ENCODE peak calls at places on chromosome 10, in eight cellular contexts. O is tibial artery; E is CD4-positive, alpha-beta memory T cell; V is CD8-positive, alpha-beta T cell; F is endothelial cell of umbilical vein; N is neural progenitor cell; W is CD4-positive, CD25-positive, alpha-beta regulatory T cell; M is stomach. H is an unnamed sample.

GRCh38 chr10:71081229-71081560 is 131.2 kb upstream of the UNC5B start:
- DNase-seq in W (no peak), F (no peak), M (no peak), E (no peak), O (no peak), V (no peak), N (no peak), H (no peak)

GRCh38 chr10:127926455-127926854 is 19.6 kb downstream of the PTPRE start:
- DNase-seq in F (peak), E (no peak), W (no peak), O (no peak), N (no peak), V (no peak), M (no peak), H (no peak)

GRCh38 chr10:34558093-34558492 is 257.0 kb downstream of the PARD3 start:
- DNase-seq in E (no peak), M (no peak), F (no peak), O (no peak), N (no peak), W (no peak), V (no peak), H (no peak)

GRCh38 chr10:35384265-35384868 is 48.1 kb downstream of the CCNY start:
- DNase-seq in N (no peak), V (no peak), W (no peak), E (no peak), O (no peak), F (no peak), M (no peak), H (peak)

GRCh38 chr10:131750973-131751826 is 149.6 kb upstream of the PPP2R2D start:
- DNase-seq in N (peak), M (no peak), V (no peak), F (no peak), E (no peak), W (no peak), O (no peak), H (no peak)

GRCh38 chr10:5976689-5977470 is 463 bp downstream of the IL15RA start:
- DNase-seq in N (peak), O (no peak), W (peak), E (peak), F (peak), M (peak), V (no peak), H (no peak)

GRCh38 chr10:63206997-63207952 is 74.1 kb downstream of the NRBF2 start:
- DNase-seq in V (no peak), M (no peak), W (no peak), E (no peak), O (no peak), N (no peak), F (peak), H (peak)

GRCh38 chr10:24685958-24686540 is 37.6 kb downstream of the ARHGAP21 start:
- DNase-seq in O (no peak), M (no peak), F (peak), W (no peak), V (no peak), N (no peak), E (no peak), H (no peak)

GRCh38 chr10:95364342-95364741 is 73.5 kb upstream of the PDLIM1 start:
- DNase-seq in O (no peak), E (no peak), M (no peak), N (no peak), V (no peak), F (no peak), W (no peak), H (no peak)

GRCh38 chr10:89633484-89633883 is 11.6 kb downstream of the PANK1 start:
- DNase-seq in O (no peak), E (no peak), N (no peak), W (no peak), M (no peak), V (no peak), F (no peak), H (peak)

GRCh38 chr10:8049151-8049873 is 5.2 kb upstream of the GATA3 start:
- DNase-seq in F (no peak), V (no peak), M (no peak), N (peak), E (peak), O (peak), W (no peak), H (no peak)

GRCh38 chr10:85608706-85609105 is 757.9 kb downstream of the GRID1 start:
- DNase-seq in F (no peak), V (no peak), M (no peak), O (no peak), N (no peak), W (no peak), E (no peak), H (no peak)

GRCh38 chr10:17510242-17510908 is 56.0 kb upstream of the ST8SIA6 start:
- DNase-seq in E (no peak), O (no peak), F (peak), M (no peak), N (no peak), W (no peak), V (no peak), H (no peak)

GRCh38 chr10:132904169-132904813 is 38.1 kb downstream of the CFAP46 start:
- DNase-seq in V (no peak), W (no peak), E (peak), N (peak), O (no peak), M (peak), F (peak), H (no peak)

GRCh38 chr10:132397671-132398565 is 918 bp downstream of the PWWP2B start:
- DNase-seq in F (peak), N (peak), W (peak), E (peak), M (peak), V (no peak), O (no peak), H (no peak)

GRCh38 chr10:13503745-13504463 is 24.9 kb downstream of the BEND7 start:
- DNase-seq in M (no peak), O (no peak), W (no peak), V (no peak), E (no peak), N (no peak), F (no peak), H (no peak)

GRCh38 chr10:119595715-119596515 is 849 bp downstream of the TIAL1 start:
- DNase-seq in O (peak), N (peak), W (peak), F (peak), V (peak), E (peak), M (peak), H (no peak)

GRCh38 chr10:103207141-103207540 is 14.1 kb upstream of the NT5C2 start:
- DNase-seq in N (no peak), O (no peak), F (no peak), V (no peak), W (no peak), M (no peak), E (no peak), H (no peak)
- H3K27ac ChIP-seq in N (no peak), O (no peak), F (no peak), V (no peak), W (no peak), M (no peak), E (no peak), H (no peak)

GRCh38 chr10:61965694-61966284 is 64.3 kb downstream of the ARID5B start:
- DNase-seq in E (no peak), F (no peak), O (no peak), V (no peak), W (no peak), N (no peak), M (no peak), H (no peak)

GRCh38 chr10:61964949-61965693 is 63.6 kb downstream of the ARID5B start:
- DNase-seq in E (no peak), W (no peak), V (no peak), M (no peak), O (no peak), N (no peak), F (no peak), H (no peak)

GRCh38 chr10:61961278-61961677 is 59.8 kb downstream of the ARID5B start:
- DNase-seq in N (no peak), V (no peak), O (no peak), W (peak), M (no peak), F (no peak), E (peak), H (no peak)

GRCh38 chr10:61963669-61964058 is 62.2 kb downstream of the ARID5B start:
- DNase-seq in M (no peak), O (no peak), V (no peak), W (no peak), N (no peak), F (no peak), E (no peak), H (no peak)

DNA sequence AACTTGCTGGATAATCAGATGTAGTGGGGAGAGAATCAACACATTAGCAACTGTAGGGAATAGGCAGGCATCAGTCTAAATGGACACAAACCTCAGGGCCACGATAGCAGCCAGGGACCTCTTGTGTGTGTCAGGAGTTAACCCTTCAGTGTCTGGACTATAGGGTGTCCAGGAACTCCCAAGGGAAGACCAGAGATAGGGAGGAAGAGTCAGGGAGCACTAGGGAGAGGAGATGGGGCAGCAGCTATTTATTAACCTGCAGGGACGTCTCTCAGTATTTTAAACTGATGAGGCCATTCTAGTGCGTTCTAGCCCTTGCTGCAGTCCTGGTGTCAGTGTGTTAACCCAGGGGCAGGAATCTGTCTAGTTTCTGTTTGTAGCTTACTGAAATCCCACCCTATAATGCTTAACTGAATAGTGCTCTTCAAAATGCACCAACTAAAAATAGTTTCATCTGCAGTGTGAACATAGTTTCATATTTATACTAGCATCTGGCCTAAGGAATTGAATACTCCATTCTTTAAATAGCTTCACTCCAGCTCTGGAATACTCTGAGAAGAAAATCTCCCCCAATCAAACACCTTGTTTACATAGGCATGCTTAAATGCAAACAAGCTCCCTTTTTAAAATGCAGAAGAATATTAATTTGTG is 62.7 kb downstream of the ARID5B start:
- DNase-seq in V (no peak), M (no peak), O (no peak), F (no peak), E (no peak), N (no peak), W (no peak), H (no peak)
- H3K27ac ChIP-seq in V (no peak), M (no peak), O (peak), F (no peak), E (no peak), N (no peak), W (no peak), H (no peak)

DNA sequence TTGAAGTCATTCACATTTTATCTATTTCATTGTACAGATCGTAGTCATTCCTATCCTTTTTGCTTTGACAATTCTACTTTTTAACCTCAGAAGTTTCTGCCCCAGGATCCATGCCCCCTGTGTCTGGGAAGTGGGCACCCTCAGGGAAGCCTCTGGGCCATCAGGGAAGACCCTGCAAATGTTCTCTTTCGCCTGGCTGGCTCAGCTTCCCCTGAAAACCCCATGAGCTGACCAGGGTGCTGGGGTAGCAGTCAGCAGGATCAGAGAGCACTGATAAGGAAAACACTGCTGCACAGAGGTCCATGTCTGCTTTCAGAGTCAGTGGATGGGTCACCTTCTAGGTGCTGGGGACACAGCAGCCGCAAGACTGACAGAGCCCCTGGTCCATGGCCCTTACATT is 23.8 kb downstream of the CUZD1 start:
- DNase-seq in V (no peak), E (no peak), N (no peak), F (no peak), W (no peak), M (no peak), O (no peak), H (no peak)
- H3K27ac ChIP-seq in V (no peak), E (no peak), N (no peak), F (no peak), W (no peak), M (no peak), O (no peak), H (no peak)

GRCh38 chr10:51057925-51058324 is 16.4 kb upstream of the PRKG1 start:
- DNase-seq in N (no peak), V (no peak), F (no peak), O (no peak), M (no peak), W (no peak), E (no peak), H (no peak)
- H3K27ac ChIP-seq in N (no peak), V (no peak), F (no peak), O (no peak), M (no peak), W (no peak), E (no peak), H (no peak)

GRCh38 chr10:104333037-104333727 is 5.1 kb downstream of the ITPRIP start:
- DNase-seq in N (no peak), O (peak), V (peak), F (no peak), M (peak), E (peak), W (peak), H (no peak)
- H3K27ac ChIP-seq in N (no peak), O (peak), V (peak), F (peak), M (peak), E (peak), W (peak), H (peak)

H was measured in epithelial cell of prostate.